ENCODE peak calls at places on chromosome 17, in four cellular contexts. F is lower leg skin, V is A549, Y is IMR-90. L is an unnamed sample.

GRCh38 chr17:16293918-16294317 is 59.4 kb downstream of the CENPV start:
- DNase-seq in F (no peak), V (no peak), Y (no peak), L (no peak)

GRCh38 chr17:8747731-8748130 is 3.1 kb upstream of the CCDC42 start:
- DNase-seq in F (no peak), V (no peak), Y (no peak), L (no peak)

GRCh38 chr17:37725021-37725585 is 19.8 kb downstream of the HNF1B start:
- DNase-seq in F (peak), V (no peak), Y (no peak), L (no peak)

GRCh38 chr17:34283571-34283970 is 2.0 kb upstream of the CCL11 start:
- DNase-seq in F (no peak), V (no peak), Y (no peak), L (no peak)

GRCh38 chr17:35947156-35947585 is 3.7 kb upstream of the LYZL6 start:
- DNase-seq in F (no peak), V (peak), Y (peak), L (no peak)

GRCh38 chr17:40458001-40458791 is 14.9 kb downstream of the IGFBP4 start:
- DNase-seq in F (no peak), V (no peak), Y (peak), L (no peak)

GRCh38 chr17:48873212-48873611 is 19.4 kb upstream of the ATP5MC1 start:
- DNase-seq in F (no peak), V (no peak), Y (peak), L (no peak)

GRCh38 chr17:44774271-44775135 is 15.7 kb downstream of the ADAM11 start:
- DNase-seq in F (peak), V (peak), Y (peak), L (no peak)

GRCh38 chr17:147796-148740 is 10.7 kb downstream of the SCGB1C2 start:
- DNase-seq in F (peak), V (no peak), Y (no peak), L (no peak)

GRCh38 chr17:58760248-58760647 is 4.6 kb downstream of the PPM1E start:
- DNase-seq in F (no peak), V (no peak), Y (no peak), L (no peak)

GRCh38 chr17:8593830-8594229 is 36.7 kb downstream of the MYH10 start:
- DNase-seq in F (no peak), V (no peak), Y (no peak), L (no peak)

GRCh38 chr17:55159251-55159650 is 105.5 kb upstream of the HLF start:
- DNase-seq in F (no peak), V (no peak), Y (peak), L (no peak)

GRCh38 chr17:12842936-12843335 is 53.6 kb downstream of the ARHGAP44 start:
- DNase-seq in F (no peak), V (no peak), Y (no peak), L (no peak)

GRCh38 chr17:9977175-9977574 is 72.1 kb upstream of the RCVRN start:
- DNase-seq in F (no peak), V (no peak), Y (no peak), L (no peak)

GRCh38 chr17:17822189-17822978 is 14.4 kb downstream of the SREBF1 start:
- DNase-seq in F (no peak), V (no peak), Y (peak), L (no peak)

GRCh38 chr17:17313350-17313991 is 10.3 kb downstream of the NT5M start:
- DNase-seq in F (no peak), V (peak), Y (no peak), L (no peak)

GRCh38 chr17:15947976-15948752 is 3.2 kb downstream of the ADORA2B start:
- DNase-seq in F (no peak), V (no peak), Y (no peak), L (no peak)

GRCh38 chr17:39573447-39574298 is 34.0 kb downstream of the NEUROD2 start:
- DNase-seq in F (peak), V (peak), Y (peak), L (no peak)

GRCh38 chr17:35801583-35802224 is 6.3 kb upstream of the MMP28 start:
- DNase-seq in F (peak), V (no peak), Y (no peak), L (no peak)

GRCh38 chr17:30235386-30236296 is at the start of gene SLC6A4:
- DNase-seq in F (peak), V (peak), Y (no peak), L (no peak)

GRCh38 chr17:64413505-64413904 is 22.8 kb upstream of the PECAM1 start:
- DNase-seq in F (peak), V (no peak), Y (no peak), L (no peak)

GRCh38 chr17:55279203-55279602 is 14.4 kb downstream of the HLF start:
- DNase-seq in F (no peak), V (no peak), Y (no peak), L (no peak)

GRCh38 chr17:76046064-76046463 is 19.0 kb upstream of the EVPL start:
- DNase-seq in F (no peak), V (no peak), Y (no peak), L (no peak)

GRCh38 chr17:79988163-79988971 is 47.3 kb downstream of the TBC1D16 start:
- DNase-seq in F (no peak), V (peak), Y (peak), L (no peak)

GRCh38 chr17:35241520-35241919 is 1.4 kb upstream of the SLFN5 start:
- DNase-seq in F (no peak), V (no peak), Y (no peak), L (no peak)

GRCh38 chr17:80856863-80857488 is 134.7 kb upstream of the CHMP6 start:
- DNase-seq in F (no peak), V (no peak), Y (peak), L (no peak)

GRCh38 chr17:43986225-43986981 is 18.0 kb upstream of the NAGS start:
- DNase-seq in F (no peak), V (no peak), Y (no peak), L (no peak)

GRCh38 chr17:66812571-66812970 is 22.3 kb upstream of the CACNG5 start:
- DNase-seq in F (no peak), V (no peak), Y (no peak), L (no peak)
- TF ChIP-seq POLR2A in F (no peak), V (no peak), Y (no peak), L (no peak)

GRCh38 chr17:77889866-77890760 is 68.4 kb upstream of the TNRC6C start:
- DNase-seq in F (no peak), V (no peak), Y (no peak), L (no peak)
- TF ChIP-seq CTCF in F (no peak), V (no peak), Y (no peak), L (no peak)

DNA sequence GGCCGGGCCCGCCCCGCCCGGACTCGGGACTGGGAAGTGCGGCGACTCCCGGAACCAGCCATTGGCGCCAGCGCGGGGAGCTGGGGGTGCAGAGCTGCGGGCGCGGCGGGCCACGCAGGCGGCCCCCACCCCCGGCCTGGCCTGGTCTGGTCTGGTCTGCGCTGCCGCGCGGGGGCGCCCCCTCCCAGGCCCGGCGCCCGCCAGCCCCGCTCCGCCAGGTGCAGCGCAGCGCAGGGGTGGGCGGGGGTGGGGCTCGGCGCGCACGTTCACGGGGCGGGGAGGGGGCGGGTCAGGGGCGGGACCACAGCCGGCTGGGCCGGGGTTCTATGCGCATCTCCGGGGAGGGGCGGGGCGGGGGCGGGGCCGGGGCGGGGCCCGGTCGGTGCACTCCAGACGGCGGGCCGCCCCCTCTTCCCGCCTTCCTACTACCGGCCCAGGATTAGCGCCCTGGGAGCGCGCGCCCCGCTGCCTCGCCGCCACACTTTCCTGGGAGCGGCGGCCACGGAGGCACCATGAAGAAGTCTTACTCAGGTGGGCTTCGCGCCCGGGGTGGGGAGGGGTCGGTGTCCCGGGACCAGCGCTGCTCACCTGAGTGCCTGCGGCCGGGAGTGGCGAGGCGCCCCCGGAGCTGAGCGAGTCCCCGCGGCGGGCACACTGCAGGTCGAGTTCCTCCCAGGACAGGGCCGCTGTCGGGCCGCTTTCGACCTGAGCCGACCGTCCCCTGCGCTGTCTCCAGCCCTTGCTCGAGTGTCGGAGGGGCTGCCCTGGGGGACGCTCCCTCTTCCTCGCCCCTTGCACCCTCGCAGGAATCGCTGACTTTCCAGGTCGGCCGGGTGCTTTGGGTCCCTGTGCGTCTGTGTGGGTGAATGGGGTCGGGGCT is 140.5 kb downstream of the SEC14L1 start:
- DNase-seq in F (no peak), V (peak), Y (peak), L (no peak)
- H3K4me3 ChIP-seq in F (peak), V (peak), Y (peak), L (peak)

GRCh38 chr17:2395258-2396170 is 5.3 kb downstream of the MNT start:
- DNase-seq in F (no peak), V (peak), Y (peak), L (no peak)

GRCh38 chr17:2397247-2398171 is 3.4 kb downstream of the MNT start:
- DNase-seq in F (no peak), V (no peak), Y (no peak), L (no peak)

GRCh38 chr17:2396192-2396567 is 4.7 kb downstream of the MNT start:
- DNase-seq in F (no peak), V (no peak), Y (no peak), L (no peak)

GRCh38 chr17:2398188-2398587 is 2.7 kb downstream of the MNT start:
- DNase-seq in F (no peak), V (no peak), Y (no peak), L (no peak)

GRCh38 chr17:2396568-2397246 is 4.2 kb downstream of the MNT start:
- DNase-seq in F (peak), V (peak), Y (peak), L (peak)
- TF ChIP-seq POLR2A in F (no peak), V (peak), Y (peak), L (peak)

GRCh38 chr17:5584383-5584951 is at the start of gene NLRP1:
- DNase-seq in F (peak), V (no peak), Y (peak), L (peak)

GRCh38 chr17:5581655-5582054 is 2.7 kb downstream of the NLRP1 start:
- DNase-seq in F (no peak), V (no peak), Y (no peak), L (no peak)

GRCh38 chr17:5584971-5585794 is 874 bp upstream of the NLRP1 start:
- DNase-seq in F (no peak), V (no peak), Y (peak), L (peak)

GRCh38 chr17:5582177-5582885 is 2.0 kb downstream of the NLRP1 start:
- DNase-seq in F (no peak), V (no peak), Y (no peak), L (no peak)

DNA sequence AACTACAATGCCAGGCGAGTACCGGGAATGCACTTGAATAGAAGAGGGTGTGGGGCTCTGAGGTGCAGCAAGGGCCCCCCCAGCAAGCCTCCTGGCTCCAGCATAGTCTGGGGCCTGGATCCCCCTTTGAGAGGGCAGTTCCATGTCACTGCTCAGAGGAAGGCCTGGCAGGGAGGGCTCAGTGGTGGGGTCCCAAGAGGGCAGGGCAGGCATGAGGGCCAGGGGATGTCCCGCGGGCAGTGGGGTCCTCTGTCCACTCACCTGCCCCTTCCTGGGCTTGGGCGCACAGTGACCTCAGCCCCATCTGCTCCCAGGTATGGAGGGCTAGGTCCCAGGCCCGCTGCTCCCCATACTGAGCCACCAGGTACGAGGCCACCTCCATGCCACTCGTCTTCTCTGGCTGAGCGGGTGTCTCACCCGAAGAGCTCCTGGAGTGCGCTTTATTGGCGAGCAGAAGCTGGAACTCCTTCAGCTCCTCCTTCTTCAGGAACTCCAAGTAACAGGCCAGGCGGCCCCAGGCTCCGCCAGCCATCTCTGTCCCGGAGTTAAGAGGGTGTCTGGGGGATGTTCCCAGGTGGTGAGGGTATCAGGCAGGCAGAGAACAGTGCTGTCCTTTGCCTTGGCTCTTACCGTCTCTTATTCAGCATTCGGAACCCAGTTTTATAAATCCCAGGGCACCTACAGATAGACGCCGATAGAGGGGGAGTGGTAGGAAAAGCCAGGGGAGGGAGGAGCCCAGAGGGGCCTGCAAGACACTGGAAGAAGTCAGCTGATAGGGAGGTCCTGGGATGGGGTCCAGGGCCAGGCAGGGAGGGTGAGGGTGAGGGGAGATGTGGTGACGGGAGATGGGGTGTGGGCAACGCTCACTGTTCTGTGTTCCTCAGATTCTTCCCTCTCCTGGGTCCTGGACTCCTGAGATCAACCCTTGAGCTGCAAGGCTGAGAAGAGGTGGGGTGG is 605 bp downstream of the NLRP1 start:
- DNase-seq in F (peak), V (no peak), Y (peak), L (peak)
- TF ChIP-seq CTCF in F (no peak), V (no peak), Y (no peak), L (no peak)

DNA sequence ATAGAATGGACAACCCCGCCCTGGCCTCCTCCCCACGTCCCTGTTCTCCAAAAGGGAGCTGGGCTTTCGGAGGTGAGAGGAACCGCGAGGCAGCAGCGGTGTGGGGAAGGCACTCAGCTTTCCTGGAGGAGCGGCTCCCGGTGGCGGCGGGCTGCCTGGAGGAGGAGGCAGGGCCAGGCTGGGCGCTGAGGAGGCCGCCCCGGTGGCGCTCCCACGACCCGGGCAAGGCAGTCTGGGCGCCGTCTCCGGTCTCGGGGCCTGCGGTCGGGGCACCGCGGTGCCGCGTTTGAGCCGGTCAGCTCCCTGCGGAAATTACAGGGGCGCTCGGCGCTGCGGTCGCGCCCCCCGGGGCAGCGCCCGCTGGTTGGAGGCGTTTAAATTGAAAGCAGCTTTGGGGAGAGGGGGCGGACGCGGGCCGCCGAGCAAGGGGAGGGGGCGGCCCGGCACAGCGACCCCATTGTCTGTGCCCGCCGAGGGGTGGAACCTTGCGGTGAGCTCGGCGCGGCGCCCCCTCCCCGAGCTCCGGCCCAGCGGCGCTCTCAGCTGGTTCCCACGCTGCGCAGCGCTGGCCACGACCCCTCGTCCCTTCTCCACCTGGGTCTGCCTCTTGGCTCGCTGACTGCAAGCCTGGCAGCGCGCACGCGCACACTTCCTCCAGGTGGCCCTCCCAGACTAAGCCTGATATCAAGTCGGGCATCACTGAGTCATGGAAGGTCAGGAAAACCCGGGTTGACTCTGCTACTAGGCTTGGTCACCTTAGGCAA is 58.7 kb upstream of the DLX4 start:
- DNase-seq in F (no peak), V (peak), Y (no peak), L (no peak)
- H3K4me3 ChIP-seq in F (no peak), V (peak), Y (no peak), L (no peak)

GRCh38 chr17:41773190-41773588 is 13.3 kb downstream of the JUP start:
- DNase-seq in F (no peak), V (peak), Y (peak), L (no peak)
- TF ChIP-seq POLR2A in F (no peak), V (no peak), Y (no peak), L (no peak)